ENCODE peak calls at places on chromosome 4, in four cellular contexts. One of them, this sample, is unnamed.
A peak's percentile ranks its signal among the peaks of the same experiment; 100 is the strongest.

GRCh38 chr4:40525811-40526598 is 103.7 kb downstream of the RBM47 start:
- DNase-seq in mammary epithelial cell: peak; percentile 54
- DNase-seq in ovary: no peak
- DNase-seq in HepG2: no peak
- DNase-seq in this sample: no peak

GRCh38 chr4:82123934-82124333 is 249.9 kb downstream of the HNRNPD start:
- DNase-seq in ovary: no peak
- DNase-seq in mammary epithelial cell: no peak
- DNase-seq in HepG2: no peak
- DNase-seq in this sample: no peak

GRCh38 chr4:1323635-1324442 is 23.2 kb upstream of the UVSSA start:
- DNase-seq in HepG2: no peak
- DNase-seq in ovary: no peak
- DNase-seq in mammary epithelial cell: peak; percentile 98
- DNase-seq in this sample: no peak

GRCh38 chr4:56086073-56086521 is 137.4 kb downstream of the CEP135 start:
- DNase-seq in mammary epithelial cell: no peak
- DNase-seq in HepG2: no peak
- DNase-seq in ovary: no peak
- DNase-seq in this sample: no peak

GRCh38 chr4:55321707-55322264 is 24.3 kb upstream of the SRD5A3 start:
- DNase-seq in HepG2: peak; percentile 59
- DNase-seq in mammary epithelial cell: peak; percentile 63
- DNase-seq in ovary: peak; percentile 44
- DNase-seq in this sample: no peak

GRCh38 chr4:99002274-99002673 is 6.8 kb downstream of the METAP1 start:
- DNase-seq in mammary epithelial cell: peak; percentile 54
- DNase-seq in ovary: no peak
- DNase-seq in HepG2: no peak
- DNase-seq in this sample: no peak

GRCh38 chr4:154082760-154083530 is 294.1 kb upstream of the SFRP2 start:
- DNase-seq in mammary epithelial cell: peak; percentile 77
- DNase-seq in HepG2: no peak
- DNase-seq in ovary: no peak
- DNase-seq in this sample: no peak

GRCh38 chr4:37970702-37971101 is 10.5 kb downstream of the PTTG2 start:
- DNase-seq in HepG2: peak; percentile 47
- DNase-seq in ovary: no peak
- DNase-seq in mammary epithelial cell: peak; percentile 68
- DNase-seq in this sample: peak; percentile 86

GRCh38 chr4:118834070-118834469 is 1.9 kb downstream of the SEC24D start:
- DNase-seq in ovary: no peak
- DNase-seq in HepG2: no peak
- DNase-seq in mammary epithelial cell: no peak
- DNase-seq in this sample: no peak

GRCh38 chr4:177220376-177220775 is 89.3 kb upstream of the NEIL3 start:
- DNase-seq in HepG2: no peak
- DNase-seq in mammary epithelial cell: peak; percentile 20
- DNase-seq in ovary: no peak
- DNase-seq in this sample: no peak

GRCh38 chr4:182193261-182193660 is 49.9 kb upstream of the TENM3 start:
- DNase-seq in HepG2: no peak
- DNase-seq in mammary epithelial cell: no peak
- DNase-seq in ovary: no peak
- DNase-seq in this sample: no peak

GRCh38 chr4:78242071-78242470 is 184.9 kb downstream of the FRAS1 start:
- DNase-seq in ovary: no peak
- DNase-seq in HepG2: no peak
- DNase-seq in mammary epithelial cell: peak; percentile 22
- DNase-seq in this sample: no peak

GRCh38 chr4:44563496-44563895 is 87.9 kb downstream of the YIPF7 start:
- DNase-seq in mammary epithelial cell: peak; percentile 5
- DNase-seq in HepG2: no peak
- DNase-seq in ovary: no peak
- DNase-seq in this sample: no peak

GRCh38 chr4:105194328-105195231 is 47.9 kb downstream of the TET2 start:
- DNase-seq in HepG2: no peak
- DNase-seq in ovary: no peak
- DNase-seq in mammary epithelial cell: peak; percentile 48
- DNase-seq in this sample: no peak

GRCh38 chr4:113457886-113458285 is 303.7 kb downstream of the CAMK2D start:
- DNase-seq in HepG2: no peak
- DNase-seq in ovary: no peak
- DNase-seq in mammary epithelial cell: no peak
- DNase-seq in this sample: no peak

GRCh38 chr4:26320453-26321325 is at the start of gene RBPJ:
- DNase-seq in ovary: peak; percentile 95
- DNase-seq in mammary epithelial cell: peak; percentile 96
- DNase-seq in HepG2: peak; percentile 93
- DNase-seq in this sample: peak; percentile 92

GRCh38 chr4:98659106-98659592 is 738 bp upstream of the TSPAN5 start:
- DNase-seq in ovary: no peak
- DNase-seq in HepG2: no peak
- DNase-seq in mammary epithelial cell: peak; percentile 35
- DNase-seq in this sample: no peak

GRCh38 chr4:105894570-105895323 is 524 bp upstream of the NPNT start:
- DNase-seq in ovary: no peak
- DNase-seq in mammary epithelial cell: peak; percentile 10
- DNase-seq in HepG2: no peak
- DNase-seq in this sample: peak; percentile 74

GRCh38 chr4:108427946-108428345 is 192.4 kb upstream of the RPL34 start:
- DNase-seq in HepG2: no peak
- DNase-seq in ovary: no peak
- DNase-seq in mammary epithelial cell: no peak
- DNase-seq in this sample: no peak

GRCh38 chr4:38287090-38287843 is 327.1 kb downstream of the PTTG2 start:
- DNase-seq in ovary: no peak
- DNase-seq in HepG2: no peak
- DNase-seq in mammary epithelial cell: no peak
- DNase-seq in this sample: no peak

GRCh38 chr4:168631241-168632151 is 134.6 kb downstream of the PALLD start:
- DNase-seq in ovary: peak; percentile 78
- DNase-seq in HepG2: no peak
- DNase-seq in mammary epithelial cell: peak; percentile 80
- DNase-seq in this sample: peak; percentile 72

GRCh38 chr4:184400375-184400870 is 73.9 kb downstream of the IRF2 start:
- DNase-seq in mammary epithelial cell: peak; percentile 92
- DNase-seq in ovary: no peak
- DNase-seq in HepG2: no peak
- DNase-seq in this sample: no peak

GRCh38 chr4:12852338-12853307 is 631.5 kb downstream of the RAB28 start:
- DNase-seq in ovary: no peak
- DNase-seq in mammary epithelial cell: peak; percentile 59
- DNase-seq in HepG2: peak; percentile 76
- DNase-seq in this sample: no peak

GRCh38 chr4:41212221-41213203 is 1.8 kb downstream of the APBB2 start:
- DNase-seq in mammary epithelial cell: peak; percentile 72
- DNase-seq in ovary: no peak
- DNase-seq in HepG2: peak; percentile 64
- DNase-seq in this sample: no peak

GRCh38 chr4:137510866-137511265 is 21.4 kb downstream of the PCDH18 start:
- DNase-seq in mammary epithelial cell: peak; percentile 58
- DNase-seq in ovary: no peak
- DNase-seq in HepG2: no peak
- DNase-seq in this sample: no peak

GRCh38 chr4:99436976-99437655 is 2.0 kb upstream of the ADH7 start:
- DNase-seq in HepG2: no peak
- DNase-seq in mammary epithelial cell: no peak
- DNase-seq in ovary: no peak
- DNase-seq in this sample: no peak

GRCh38 chr4:54165438-54165837 is 63.7 kb upstream of the PDGFRA start:
- DNase-seq in ovary: no peak
- DNase-seq in mammary epithelial cell: peak; percentile 75
- DNase-seq in HepG2: peak; percentile 7
- DNase-seq in this sample: no peak

GRCh38 chr4:26131053-26131452 is 189.8 kb upstream of the RBPJ start:
- DNase-seq in mammary epithelial cell: no peak
- DNase-seq in ovary: no peak
- DNase-seq in HepG2: no peak
- DNase-seq in this sample: no peak

GRCh38 chr4:154985673-154986072 is 204.6 kb downstream of the RBM46 start:
- DNase-seq in mammary epithelial cell: no peak
- DNase-seq in HepG2: no peak
- DNase-seq in ovary: no peak
- DNase-seq in this sample: no peak

GRCh38 chr4:89152972-89153371 is 41.6 kb downstream of the TIGD2 start:
- DNase-seq in mammary epithelial cell: no peak
- DNase-seq in HepG2: no peak
- DNase-seq in ovary: no peak
- DNase-seq in this sample: no peak

GRCh38 chr4:98903963-98904362 is 25.0 kb downstream of the EIF4E start:
- DNase-seq in ovary: no peak
- DNase-seq in HepG2: no peak
- DNase-seq in mammary epithelial cell: no peak
- DNase-seq in this sample: no peak

GRCh38 chr4:185307136-185307950 is 88.4 kb downstream of the LRP2BP start:
- DNase-seq in HepG2: no peak
- DNase-seq in ovary: no peak
- DNase-seq in mammary epithelial cell: peak; percentile 92
- DNase-seq in this sample: no peak

GRCh38 chr4:7049739-7050138 is 6.6 kb downstream of the TADA2B start:
- DNase-seq in mammary epithelial cell: no peak
- DNase-seq in HepG2: no peak
- DNase-seq in ovary: peak; percentile 37
- DNase-seq in this sample: no peak
- H3K27ac ChIP-seq in mammary epithelial cell: no peak overlapping the region
- H3K27ac ChIP-seq in HepG2: no peak overlapping the region
- H3K27ac ChIP-seq in ovary: no peak overlapping the region
- H3K27ac ChIP-seq in this sample: no peak overlapping the region

DNA sequence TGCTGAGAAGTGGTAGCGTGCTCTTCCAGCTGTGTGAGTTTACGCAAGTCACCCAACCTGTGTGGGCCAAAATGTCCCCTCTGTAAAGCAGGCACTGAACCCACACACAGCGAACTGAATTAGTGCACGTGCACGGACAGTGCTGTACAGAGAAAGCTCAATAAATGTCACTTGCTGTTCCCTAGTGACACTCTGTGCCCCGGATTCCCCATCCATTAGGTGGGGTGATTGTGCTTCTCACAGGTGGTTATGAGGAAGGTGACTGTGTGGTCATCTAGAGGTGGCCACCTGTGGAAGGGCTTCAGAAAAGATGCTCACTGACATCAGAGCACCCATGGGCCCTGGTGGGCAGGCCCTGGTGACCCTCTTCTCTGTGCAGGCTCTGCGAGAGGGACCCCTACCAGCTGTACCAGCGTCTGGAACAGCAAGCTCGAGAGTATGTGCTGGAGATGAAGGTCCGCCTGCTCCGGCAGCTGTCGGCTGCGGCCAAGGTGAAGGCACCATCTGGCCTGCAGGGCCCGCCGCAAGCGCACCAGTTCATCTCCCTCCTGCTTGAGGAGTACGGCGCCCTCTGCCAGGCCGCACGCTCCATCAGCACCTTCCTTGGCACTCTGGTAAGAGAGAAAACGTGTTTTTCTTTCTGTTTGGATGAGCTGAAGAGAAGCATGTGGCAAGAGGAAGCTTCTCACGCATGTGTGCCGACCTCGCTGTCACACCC is 94.3 kb downstream of the FAM193A start:
- DNase-seq in mammary epithelial cell: no peak
- DNase-seq in ovary: no peak
- DNase-seq in HepG2: no peak
- DNase-seq in this sample: peak; percentile 24
- TF ChIP-seq CTCF in mammary epithelial cell: no peak
- TF ChIP-seq CTCF in ovary: no peak
- TF ChIP-seq CTCF in HepG2: peak; percentile 34
- TF ChIP-seq CTCF in this sample: no peak

GRCh38 chr4:87239821-87240220 is 19.4 kb upstream of the KLHL8 start:
- DNase-seq in mammary epithelial cell: no peak
- DNase-seq in ovary: no peak
- DNase-seq in HepG2: no peak
- DNase-seq in this sample: no peak
- H3K27ac ChIP-seq in mammary epithelial cell: no peak overlapping the region
- H3K27ac ChIP-seq in ovary: no peak overlapping the region
- H3K27ac ChIP-seq in HepG2: no peak overlapping the region
- H3K27ac ChIP-seq in this sample: no peak overlapping the region

GRCh38 chr4:3767569-3768288 is 1.5 kb downstream of the ADRA2C start:
- DNase-seq in ovary: peak; percentile 51
- DNase-seq in HepG2: no peak
- DNase-seq in mammary epithelial cell: peak; percentile 5
- DNase-seq in this sample: no peak

GRCh38 chr4:3766791-3767561 is 791 bp downstream of the ADRA2C start:
- DNase-seq in HepG2: no peak
- DNase-seq in mammary epithelial cell: peak; percentile 10
- DNase-seq in ovary: peak; percentile 66
- DNase-seq in this sample: no peak

GRCh38 chr4:3762753-3763511 is 3.3 kb upstream of the ADRA2C start:
- DNase-seq in ovary: no peak
- DNase-seq in HepG2: no peak
- DNase-seq in mammary epithelial cell: no peak
- DNase-seq in this sample: no peak

GRCh38 chr4:3766207-3766790 is at the start of gene ADRA2C:
- DNase-seq in HepG2: peak; percentile 20
- DNase-seq in mammary epithelial cell: no peak
- DNase-seq in ovary: peak; percentile 65
- DNase-seq in this sample: no peak

GRCh38 chr4:3765271-3766206 is 646 bp upstream of the ADRA2C start:
- DNase-seq in mammary epithelial cell: peak; percentile 33
- DNase-seq in ovary: peak; percentile 71
- DNase-seq in HepG2: peak; percentile 41
- DNase-seq in this sample: no peak
- TF ChIP-seq CTCF in mammary epithelial cell: no peak
- TF ChIP-seq CTCF in ovary: no peak
- TF ChIP-seq CTCF in HepG2: peak; percentile 32
- TF ChIP-seq CTCF in this sample: no peak

This sample was measured in lower lobe of right lung.